ENCODE peak calls at places on chromosomes 11 and 22, in eight cellular contexts. G, A, Z, P, E, R, V and B are unnamed samples.

GRCh38 chr11:45475135-45475534 is 189.0 kb upstream of the SYT13 start:
- DNase-seq in A (no peak), P (no peak), R (no peak), E (no peak), Z (no peak), V (no peak), G (no peak), B (no peak)

GRCh38 chr11:134576721-134577171 is 164.7 kb upstream of the B3GAT1 start:
- DNase-seq in A (no peak), P (no peak), E (no peak), R (no peak), Z (no peak), G (no peak), V (no peak), B (no peak)

GRCh38 chr11:65471410-65471762 is 27.5 kb upstream of the MALAT1 start:
- DNase-seq in R (peak), A (no peak), G (peak), P (peak), E (peak), V (no peak), Z (peak), B (peak)

GRCh38 chr11:27203077-27203476 is 159.9 kb downstream of the CCDC34 start:
- DNase-seq in P (no peak), E (no peak), R (no peak), V (no peak), Z (no peak), G (no peak), A (no peak), B (no peak)

GRCh38 chr11:65712633-65713076 is 603 bp downstream of the KAT5 start:
- DNase-seq in V (no peak), A (no peak), E (no peak), P (no peak), R (no peak), Z (no peak), G (no peak), B (no peak)

GRCh38 chr22:41286639-41287091 is 678 bp upstream of the RANGAP1 start:
- DNase-seq in G (peak), Z (no peak), P (no peak), V (no peak), R (peak), A (no peak), E (no peak), B (no peak)

GRCh38 chr22:28075260-28075981 is 156.4 kb upstream of the PITPNB start:
- DNase-seq in Z (peak), P (peak), E (peak), R (peak), A (peak), V (peak), G (peak), B (peak)

GRCh38 chr22:32206774-32207758 is 2.2 kb upstream of the RFPL2 start:
- DNase-seq in R (no peak), E (peak), G (no peak), V (no peak), P (peak), A (no peak), Z (peak), B (no peak)

GRCh38 chr22:30047364-30047738 is 32.9 kb upstream of the HORMAD2 start:
- DNase-seq in P (peak), G (no peak), R (peak), E (no peak), V (no peak), Z (peak), A (no peak), B (no peak)

GRCh38 chr11:69239320-69240040 is 54.5 kb upstream of the MYEOV start:
- DNase-seq in E (no peak), G (no peak), P (no peak), V (no peak), A (no peak), R (no peak), Z (no peak), B (no peak)

GRCh38 chr11:122843281-122844150 is 5.2 kb downstream of the CRTAM start:
- DNase-seq in E (no peak), A (no peak), P (no peak), Z (no peak), V (no peak), R (no peak), G (no peak), B (no peak)

GRCh38 chr11:61747389-61748285 is 4.8 kb upstream of the MYRF start:
- DNase-seq in P (peak), A (no peak), V (no peak), R (peak), G (peak), Z (peak), E (peak), B (peak)

GRCh38 chr11:58968251-58968711 is 29.0 kb downstream of the GLYATL1 start:
- DNase-seq in R (no peak), V (no peak), E (no peak), P (no peak), G (no peak), Z (no peak), A (no peak), B (no peak)

GRCh38 chr11:64096835-64097234 is 61.1 kb downstream of the FLRT1 start:
- DNase-seq in G (no peak), V (no peak), P (no peak), E (no peak), Z (no peak), A (no peak), R (no peak), B (peak)

GRCh38 chr11:62804310-62805043 is 763 bp downstream of the NXF1 start:
- DNase-seq in G (no peak), R (peak), P (peak), V (no peak), Z (peak), A (no peak), E (no peak), B (peak)

GRCh38 chr11:59141673-59142460 is 789 bp upstream of the FAM111A start:
- DNase-seq in A (no peak), E (no peak), Z (no peak), V (no peak), G (no peak), R (peak), P (peak), B (no peak)

GRCh38 chr11:120710354-120711187 is 199.0 kb downstream of the GRIK4 start:
- DNase-seq in Z (peak), R (peak), A (peak), E (peak), G (peak), V (peak), P (peak), B (no peak)

GRCh38 chr11:45252134-45252856 is 33.8 kb downstream of the SYT13 start:
- DNase-seq in E (peak), R (peak), P (no peak), G (peak), V (no peak), A (no peak), Z (peak), B (peak)

GRCh38 chr11:9753031-9753430 is 89.2 kb downstream of the SWAP70 start:
- DNase-seq in V (peak), E (no peak), R (peak), P (peak), A (no peak), Z (peak), G (no peak), B (no peak)

GRCh38 chr11:78995166-78995565 is 420.5 kb upstream of the NARS2 start:
- DNase-seq in A (no peak), P (no peak), R (no peak), V (no peak), Z (no peak), E (no peak), G (no peak), B (no peak)

DNA sequence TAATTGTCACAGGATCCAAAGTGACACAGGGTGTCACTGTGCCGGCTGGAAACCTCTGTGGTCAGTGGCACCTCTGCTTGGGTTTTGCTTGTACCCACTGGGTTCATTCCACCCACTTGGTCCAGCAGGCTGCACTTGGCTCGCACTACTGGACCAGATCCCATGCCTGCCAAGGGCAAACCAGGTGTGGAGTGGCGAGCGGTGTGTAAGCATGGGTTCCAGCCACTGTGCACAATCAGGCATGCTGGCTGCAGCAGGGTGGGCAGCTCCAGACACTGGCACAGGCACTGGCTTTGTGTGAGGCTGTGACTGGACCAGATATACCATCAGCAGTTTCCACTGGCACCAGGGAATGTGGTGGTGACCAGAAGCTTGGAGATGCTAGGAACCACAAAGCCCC is 261.4 kb downstream of the KCNA4 start:
- DNase-seq in R (no peak), Z (no peak), P (no peak), V (no peak), A (no peak), E (no peak), G (no peak), B (no peak)
- H3K4me3 ChIP-seq in R (no peak), Z (no peak), P (no peak), V (no peak), A (no peak), E (no peak), G (no peak), B (no peak)

GRCh38 chr11:34425863-34426262 is 12.9 kb upstream of the CAT start:
- DNase-seq in V (peak), E (no peak), A (peak), R (no peak), P (peak), Z (peak), G (no peak), B (no peak)
- H3K4me3 ChIP-seq in V (no peak), E (no peak), A (no peak), R (no peak), P (no peak), Z (no peak), G (no peak), B (no peak)

DNA sequence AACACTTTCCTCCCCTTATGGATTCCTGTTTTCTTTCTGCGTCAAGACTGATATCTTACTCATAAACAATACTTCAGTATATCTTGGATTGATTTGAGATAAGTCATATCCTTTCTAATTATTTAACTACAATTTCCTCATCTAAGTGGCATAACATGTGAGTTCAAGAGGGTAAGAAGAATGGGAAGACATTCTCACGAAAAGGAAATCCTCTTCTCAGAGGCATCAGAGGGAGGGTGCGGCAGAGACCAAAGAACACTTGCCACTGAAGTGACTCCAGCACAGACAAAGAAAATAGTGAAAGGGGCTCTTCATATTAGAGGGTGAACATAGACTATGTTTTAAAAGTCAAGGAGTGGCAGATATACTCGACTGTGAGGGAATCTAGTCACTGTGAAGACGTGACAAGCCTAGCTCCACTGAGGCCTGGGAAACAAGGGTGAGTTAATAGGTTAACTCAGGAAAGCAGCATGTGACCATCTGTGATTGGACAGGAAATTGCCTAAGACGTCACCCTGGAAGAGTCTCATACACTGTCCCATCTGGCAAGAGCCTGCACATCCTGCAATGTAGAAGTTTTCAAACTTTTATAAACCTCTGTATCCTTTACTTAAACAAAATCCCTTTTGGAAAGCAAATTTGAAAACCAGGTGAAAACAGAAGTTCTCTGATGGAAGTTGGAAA is 1.8 kb upstream of the MMP1 start:
- DNase-seq in V (no peak), G (no peak), A (peak), P (peak), E (no peak), R (no peak), Z (no peak), B (no peak)
- H3K4me3 ChIP-seq in V (no peak), G (no peak), A (no peak), P (no peak), E (no peak), R (no peak), Z (no peak), B (no peak)

GRCh38 chr11:113475160-113475761 is at the start of gene DRD2:
- DNase-seq in P (peak), A (no peak), Z (peak), E (no peak), G (no peak), V (no peak), R (no peak), B (no peak)
- H3K4me3 ChIP-seq in P (no peak), A (no peak), Z (no peak), E (no peak), G (no peak), V (no peak), R (no peak), B (peak)

DNA sequence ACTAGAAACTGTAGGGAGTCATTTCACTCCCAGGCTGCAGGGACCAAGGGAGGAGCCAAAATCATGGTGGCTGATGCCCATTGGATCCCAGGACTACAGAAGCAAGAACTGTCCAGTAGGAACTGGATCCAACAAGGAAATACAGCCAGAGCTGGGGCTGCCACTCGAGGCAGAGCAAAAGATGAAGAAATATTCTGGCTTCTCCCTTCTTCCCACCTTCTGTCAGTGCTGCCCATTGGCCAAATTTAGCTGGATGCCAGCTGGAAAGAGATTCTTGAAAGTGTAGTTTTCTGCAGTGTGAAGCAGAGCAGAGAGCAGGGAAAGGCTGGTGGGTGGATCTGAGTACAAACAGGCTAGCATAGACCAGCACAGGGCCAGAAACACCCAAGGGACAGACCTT is 45.6 kb downstream of the COMMD9 start:
- DNase-seq in V (no peak), Z (peak), E (no peak), G (no peak), A (no peak), P (no peak), R (no peak), B (no peak)
- H3K4me3 ChIP-seq in V (no peak), Z (no peak), E (no peak), G (no peak), A (no peak), P (no peak), R (no peak), B (no peak)

GRCh38 chr11:124669193-124669592 is 4.3 kb downstream of the SIAE start:
- DNase-seq in Z (peak), V (no peak), A (no peak), R (peak), G (peak), E (peak), P (peak), B (no peak)
- H3K4me3 ChIP-seq in Z (no peak), V (no peak), A (no peak), R (no peak), G (no peak), E (no peak), P (no peak), B (no peak)

GRCh38 chr11:20127671-20128527 is 32.4 kb downstream of the DBX1 start:
- DNase-seq in G (peak), A (no peak), V (no peak), Z (peak), R (peak), P (peak), E (peak), B (peak)

GRCh38 chr11:20134991-20135736 is 25.1 kb downstream of the DBX1 start:
- DNase-seq in E (no peak), P (no peak), R (no peak), Z (no peak), V (no peak), G (no peak), A (no peak), B (no peak)

GRCh38 chr11:20132667-20133039 is 27.6 kb downstream of the DBX1 start:
- DNase-seq in G (no peak), E (no peak), R (no peak), P (no peak), V (no peak), A (no peak), Z (no peak), B (no peak)

GRCh38 chr11:20126724-20127123 is 33.6 kb downstream of the DBX1 start:
- DNase-seq in P (no peak), G (no peak), Z (no peak), R (no peak), E (no peak), V (no peak), A (no peak), B (no peak)

GRCh38 chr11:20131744-20132666 is 28.3 kb downstream of the DBX1 start:
- DNase-seq in G (peak), Z (peak), E (peak), A (no peak), R (peak), P (peak), V (no peak), B (peak)
- H3K4me3 ChIP-seq in G (peak), Z (peak), E (peak), A (peak), R (peak), P (peak), V (peak), B (peak)

GRCh38 chr11:101748572-101748971 is 164.8 kb upstream of the TRPC6 start:
- DNase-seq in V (no peak), A (no peak), Z (no peak), E (no peak), G (no peak), R (no peak), P (peak), B (no peak)
- H3K4me3 ChIP-seq in V (no peak), A (no peak), Z (no peak), E (no peak), G (no peak), R (no peak), P (no peak), B (no peak)

GRCh38 chr22:46025225-46025972 is 48.4 kb upstream of the WNT7B start:
- DNase-seq in V (no peak), P (no peak), G (no peak), E (no peak), R (no peak), Z (no peak), A (no peak), B (peak)

GRCh38 chr22:46024136-46024840 is 47.3 kb upstream of the WNT7B start:
- DNase-seq in R (no peak), A (no peak), V (no peak), Z (no peak), E (no peak), G (no peak), P (no peak), B (peak)

GRCh38 chr22:46026907-46027218 is 49.9 kb upstream of the WNT7B start:
- DNase-seq in P (no peak), A (no peak), R (no peak), V (no peak), Z (no peak), G (no peak), E (no peak), B (no peak)

GRCh38 chr22:46027219-46028068 is 50.5 kb upstream of the WNT7B start:
- DNase-seq in P (no peak), A (no peak), R (no peak), E (peak), Z (no peak), V (no peak), G (peak), B (peak)

GRCh38 chr22:46025973-46026906 is 49.3 kb upstream of the WNT7B start:
- DNase-seq in V (no peak), G (no peak), R (no peak), Z (no peak), E (no peak), A (no peak), P (no peak), B (peak)
- H3K4me3 ChIP-seq in V (no peak), G (no peak), R (no peak), Z (no peak), E (peak), A (no peak), P (no peak), B (peak)